ENCODE peak calls at places on chromosomes 12 and 14, in four cellular contexts. Z is SJSA1, I is HepG2, N is Peyer's patch. E is an unnamed sample. For H3K27me3 and H3K4me1, the result is how much of the 10 kb centered on the place peaks cover.

GRCh38 chr12:122395319-122395718 is 27.1 kb downstream of the CLIP1 start:
- DNase-seq in Z (peak), I (no peak), N (no peak), E (no peak)

GRCh38 chr14:56812364-56813103 is 2.3 kb upstream of the OTX2 start:
- DNase-seq in Z (no peak), I (no peak), N (no peak), E (no peak)

GRCh38 chr12:1915082-1915968 is 3.1 kb downstream of the CACNA2D4 start:
- DNase-seq in Z (no peak), I (no peak), N (peak), E (peak)

GRCh38 chr14:81485372-81485771 is 48.3 kb downstream of the SEL1L start:
- DNase-seq in Z (no peak), I (no peak), N (no peak), E (no peak)

GRCh38 chr12:130249376-130249775 is 87.1 kb downstream of the FZD10 start:
- DNase-seq in Z (no peak), I (no peak), N (no peak), E (no peak)

GRCh38 chr14:21525571-21525970 is 575 bp downstream of the SALL2 start:
- DNase-seq in Z (no peak), I (no peak), N (no peak), E (no peak)

GRCh38 chr12:96988919-96989318 is 81.9 kb downstream of the NEDD1 start:
- DNase-seq in Z (no peak), I (no peak), N (no peak), E (no peak)

GRCh38 chr14:104383931-104384775 is 195.4 kb upstream of the C14orf180 start:
- DNase-seq in Z (no peak), I (no peak), N (no peak), E (no peak)

GRCh38 chr14:61435563-61436337 is 114.4 kb downstream of the PRKCH start:
- DNase-seq in Z (no peak), I (no peak), N (no peak), E (no peak)

GRCh38 chr12:106584104-106585064 is 1.6 kb downstream of the RFX4 start:
- DNase-seq in Z (peak), I (no peak), N (no peak), E (no peak)

GRCh38 chr12:102571889-102572288 is 91.5 kb upstream of the IGF1 start:
- DNase-seq in Z (no peak), I (no peak), N (no peak), E (no peak)

GRCh38 chr14:96622926-96623325 is 120.7 kb downstream of the PAPOLA start:
- DNase-seq in Z (no peak), I (no peak), N (no peak), E (no peak)

GRCh38 chr14:98161366-98161765 is 1110.6 kb downstream of the BCL11B start:
- DNase-seq in Z (no peak), I (no peak), N (no peak), E (no peak)

GRCh38 chr14:71169028-71169427 is 261.8 kb downstream of the PCNX1 start:
- DNase-seq in Z (no peak), I (no peak), N (no peak), E (no peak)

GRCh38 chr12:130872179-130873096 is 572 bp downstream of the RAN start:
- DNase-seq in Z (peak), I (no peak), N (peak), E (peak)

GRCh38 chr12:91380651-91381050 is 198.0 kb upstream of the DCN start:
- DNase-seq in Z (no peak), I (no peak), N (no peak), E (no peak)

GRCh38 chr12:68350753-68351152 is 18.6 kb upstream of the MDM1 start:
- DNase-seq in Z (no peak), I (no peak), N (no peak), E (no peak)

GRCh38 chr14:61350871-61351270 is 29.5 kb downstream of the PRKCH start:
- DNase-seq in Z (no peak), I (no peak), N (no peak), E (no peak)

GRCh38 chr12:30753761-30754382 is 879 bp downstream of the CAPRIN2 start:
- DNase-seq in Z (peak), I (no peak), N (no peak), E (no peak)

GRCh38 chr12:34390846-34391700 is 368.8 kb downstream of the ALG10 start:
- DNase-seq in Z (no peak), I (no peak), N (no peak), E (no peak)

GRCh38 chr12:85191-85666 is 18.7 kb downstream of the IQSEC3 start:
- DNase-seq in Z (no peak), I (no peak), N (no peak), E (no peak)

GRCh38 chr12:51270847-51271518 is 768 bp upstream of the SMAGP start:
- DNase-seq in Z (peak), I (peak), N (no peak), E (no peak)

GRCh38 chr14:66815687-66816086 is 307.7 kb downstream of the GPHN start:
- DNase-seq in Z (no peak), I (no peak), N (no peak), E (no peak)

GRCh38 chr12:117583677-117584076 is 222.3 kb upstream of the NOS1 start:
- DNase-seq in Z (no peak), I (no peak), N (no peak), E (no peak)

GRCh38 chr12:25121110-25121509 is 73.8 kb downstream of the DNAI7 start:
- DNase-seq in Z (no peak), I (no peak), N (no peak), E (no peak)

GRCh38 chr12:121513464-121514183 is 67.2 kb downstream of the KDM2B start:
- DNase-seq in Z (no peak), I (peak), N (peak), E (peak)

GRCh38 chr14:64213853-64214570 is 80.2 kb downstream of the ESR2 start:
- DNase-seq in Z (no peak), I (no peak), N (no peak), E (no peak)

GRCh38 chr12:105352940-105353635 is 22.6 kb downstream of the C12orf75 start:
- DNase-seq in Z (no peak), I (no peak), N (no peak), E (no peak)

GRCh38 chr12:94640134-94640928 is 10.0 kb downstream of the TMCC3 start:
- DNase-seq in Z (peak), I (no peak), N (no peak), E (no peak)

GRCh38 chr12:104669851-104670337 is 213.1 kb downstream of the CHST11 start:
- DNase-seq in Z (no peak), I (no peak), N (peak), E (peak)

GRCh38 chr14:101554991-101555668 is 6.2 kb upstream of the DIO3 start:
- DNase-seq in Z (no peak), I (peak), N (no peak), E (no peak)
- H3K27me3 ChIP-seq in Z (under half), I (under half), N (under half), E (under half)

GRCh38 chr12:4275869-4276253 is 2.3 kb downstream of the CCND2 start:
- DNase-seq in Z (no peak), I (no peak), N (no peak), E (no peak)

GRCh38 chr12:4277856-4278581 is 4.5 kb downstream of the CCND2 start:
- DNase-seq in Z (no peak), I (no peak), N (no peak), E (no peak)

GRCh38 chr12:4276524-4277204 is 3.1 kb downstream of the CCND2 start:
- DNase-seq in Z (peak), I (peak), N (peak), E (peak)

GRCh38 chr12:4278582-4278939 is 5.0 kb downstream of the CCND2 start:
- DNase-seq in Z (no peak), I (no peak), N (no peak), E (peak)

GRCh38 chr12:4277205-4277543 is 3.6 kb downstream of the CCND2 start:
- DNase-seq in Z (no peak), I (no peak), N (no peak), E (no peak)
- H3K4me3 ChIP-seq in Z (no peak), I (no peak), N (no peak), E (no peak)

GRCh38 chr12:66877886-66878285 is 199.0 kb upstream of the GRIP1 start:
- DNase-seq in Z (no peak), I (no peak), N (no peak), E (no peak)
- H3K4me1 ChIP-seq in Z (under half), I (under half), N (under half), E (under half)

DNA sequence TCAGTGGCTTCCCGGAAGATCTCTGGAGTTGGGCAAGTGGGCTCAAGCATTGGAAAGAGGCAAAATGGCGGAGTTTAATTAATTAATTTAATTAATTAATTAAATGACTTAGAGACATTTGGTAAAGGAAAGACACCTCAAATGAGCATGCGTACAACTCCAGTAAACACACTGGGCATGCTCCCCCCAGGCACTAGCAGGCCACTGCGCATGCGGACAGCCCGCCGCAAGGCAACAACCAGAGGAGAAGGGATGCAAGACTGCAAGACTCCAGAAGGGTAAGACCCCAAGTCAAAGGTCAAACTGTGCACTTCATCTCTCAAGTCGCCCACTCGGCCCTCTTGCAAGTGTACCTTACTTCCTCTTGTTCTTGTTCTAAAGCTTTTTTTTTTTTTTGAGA is 57.8 kb upstream of the PSMC1 start:
- DNase-seq in Z (no peak), I (no peak), N (no peak), E (no peak)
- H3K27me3 ChIP-seq in Z (under half), I (under half), N (under half), E (under half)

GRCh38 chr14:88228519-88229236 is 94.4 kb downstream of the KCNK10 start:
- DNase-seq in Z (no peak), I (no peak), N (no peak), E (no peak)
- H3K4me3 ChIP-seq in Z (no peak), I (no peak), N (no peak), E (no peak)

GRCh38 chr14:77120771-77121743 is 20.5 kb downstream of the ZDHHC22 start:
- DNase-seq in Z (no peak), I (no peak), N (peak), E (no peak)

GRCh38 chr14:77116194-77116817 is 18.2 kb downstream of the CIPC start:
- DNase-seq in Z (no peak), I (no peak), N (no peak), E (no peak)

GRCh38 chr14:77122555-77123125 is 19.0 kb downstream of the ZDHHC22 start:
- DNase-seq in Z (no peak), I (no peak), N (peak), E (no peak)

GRCh38 chr14:77123381-77124344 is 17.9 kb downstream of the ZDHHC22 start:
- DNase-seq in Z (no peak), I (no peak), N (peak), E (peak)

DNA sequence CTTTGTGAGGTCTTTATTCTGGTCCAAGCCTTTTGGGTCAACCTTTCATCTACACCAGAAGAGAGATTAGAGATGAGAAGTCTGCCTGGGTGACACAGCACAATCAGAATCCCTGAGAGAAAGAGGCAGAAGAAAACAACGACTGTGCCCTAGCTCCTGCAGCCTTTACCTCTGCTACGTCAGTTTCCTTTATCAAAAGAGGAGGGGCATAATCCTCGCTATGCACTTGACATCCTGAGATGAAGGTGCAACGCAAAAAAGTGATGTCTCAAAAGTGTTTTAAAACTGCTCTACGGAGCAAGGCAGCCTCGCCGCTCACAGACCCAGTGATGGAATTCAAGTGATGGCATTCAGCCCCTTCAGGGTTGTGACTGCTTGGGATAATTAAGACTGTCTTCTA is 21.7 kb downstream of the ZDHHC22 start:
- DNase-seq in Z (no peak), I (no peak), N (no peak), E (no peak)
- H3K4me1 ChIP-seq in Z (under half), I (under half), N (under half), E (under half)

GRCh38 chr14:72560856-72561493 is 332.9 kb downstream of the DPF3 start:
- DNase-seq in Z (no peak), I (no peak), N (no peak), E (no peak)

GRCh38 chr14:72559669-72560068 is 334.2 kb downstream of the DPF3 start:
- DNase-seq in Z (no peak), I (no peak), N (no peak), E (no peak)

GRCh38 chr14:72558721-72559120 is 335.2 kb downstream of the DPF3 start:
- DNase-seq in Z (no peak), I (no peak), N (no peak), E (no peak)

GRCh38 chr14:72559227-72559626 is 334.7 kb downstream of the DPF3 start:
- DNase-seq in Z (no peak), I (no peak), N (no peak), E (no peak)

DNA sequence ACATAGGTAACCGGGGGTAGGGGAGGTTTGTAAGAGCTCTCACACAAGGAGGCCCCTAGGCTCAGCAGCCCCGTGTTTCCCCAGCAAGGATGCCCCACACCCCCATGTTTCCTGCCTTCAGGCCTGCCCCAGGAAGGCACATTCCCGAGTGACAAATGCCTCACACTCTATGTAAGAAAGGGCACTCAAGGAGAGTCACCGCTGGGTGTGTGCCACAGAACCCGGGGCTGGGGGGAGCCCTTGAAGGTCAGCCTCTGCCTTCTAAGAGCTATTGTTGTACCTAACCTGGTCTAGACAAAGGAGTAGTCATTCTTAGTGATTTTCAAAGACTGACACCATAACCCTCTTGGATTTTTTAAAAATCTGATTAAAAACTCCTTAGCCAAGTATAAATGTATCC is 333.6 kb downstream of the DPF3 start:
- DNase-seq in Z (no peak), I (no peak), N (no peak), E (no peak)
- H3K27me3 ChIP-seq in Z (under half), I (under half), N (under half), E (under half)

GRCh38 chr12:21501258-21502163 is at the start of the genes GOLT1B and RECQL:
- DNase-seq in Z (peak), I (peak), N (peak), E (peak)

GRCh38 chr12:21502164-21502496 is 541 bp downstream of the GOLT1B start:
- DNase-seq in Z (peak), I (peak), N (peak), E (no peak)

GRCh38 chr12:21505888-21506287 is 4.3 kb downstream of the GOLT1B start:
- DNase-seq in Z (no peak), I (no peak), N (no peak), E (no peak)

GRCh38 chr12:21500786-21501257 is 613 bp downstream of the RECQL start:
- DNase-seq in Z (no peak), I (no peak), N (no peak), E (no peak)

GRCh38 chr12:21502872-21503271 is 1.3 kb downstream of the GOLT1B start:
- DNase-seq in Z (no peak), I (no peak), N (no peak), E (no peak)
- H3K4me3 ChIP-seq in Z (peak), I (peak), N (no peak), E (no peak)

GRCh38 chr14:68598621-68599447 is 194.0 kb downstream of the ZFP36L1 start:
- DNase-seq in Z (peak), I (peak), N (peak), E (peak)

GRCh38 chr14:68596211-68596610 is 196.7 kb downstream of the ZFP36L1 start:
- DNase-seq in Z (no peak), I (no peak), N (no peak), E (no peak)

GRCh38 chr14:68599896-68600620 is 192.8 kb downstream of the ZFP36L1 start:
- DNase-seq in Z (no peak), I (no peak), N (no peak), E (no peak)

GRCh38 chr14:68596701-68597100 is 196.2 kb downstream of the ZFP36L1 start:
- DNase-seq in Z (no peak), I (no peak), N (no peak), E (no peak)

GRCh38 chr14:68598089-68598488 is 194.8 kb downstream of the ZFP36L1 start:
- DNase-seq in Z (no peak), I (no peak), N (no peak), E (no peak)
- H3K4me1 ChIP-seq in Z (under half), I (half or more), N (under half), E (under half)

GRCh38 chr14:77143071-77143470 is 1.5 kb upstream of the ZDHHC22 start:
- DNase-seq in Z (no peak), I (no peak), N (no peak), E (no peak)
- H3K27me3 ChIP-seq in Z (half or more), I (half or more), N (under half), E (under half)

E was measured in lung.